ENCODE peak calls at places on chromosomes 6 and 20, in seven cellular contexts. U is colonic mucosa, S is endothelial cell, R is heart left ventricle, A is AG04450, T is uterus, P is Calu3. W is an unnamed sample.

GRCh38 chr6:134451529-134451928 is 133.6 kb upstream of the SGK1 start:
- DNase-seq in S (no peak), P (no peak), R (no peak), A (no peak), U (no peak), T (no peak), W (no peak)

GRCh38 chr6:155372256-155372655 is 58.0 kb upstream of the TFB1M start:
- DNase-seq in S (no peak), U (no peak), A (no peak), R (no peak), P (no peak), T (no peak), W (no peak)

GRCh38 chr6:113649276-113649675 is 207.9 kb upstream of the MARCKS start:
- DNase-seq in P (peak; percentile 22), T (no peak), A (no peak), S (no peak), R (no peak), U (no peak), W (no peak)

GRCh38 chr6:30750379-30750668 is 6.0 kb upstream of the IER3 start:
- DNase-seq in P (no peak), A (no peak), U (no peak), S (no peak), T (no peak), R (no peak), W (no peak)

GRCh38 chr6:104326173-104327001 is 533.3 kb downstream of the HACE1 start:
- DNase-seq in U (no peak), T (no peak), P (no peak), A (no peak), R (no peak), S (no peak), W (peak; percentile 75)

GRCh38 chr6:28732052-28732451 is 191.7 kb downstream of the TRIM27 start:
- DNase-seq in A (no peak), R (no peak), S (no peak), T (no peak), P (no peak), U (no peak), W (no peak)

GRCh38 chr6:139370047-139370706 is 4.3 kb downstream of the CITED2 start:
- DNase-seq in R (no peak), U (no peak), A (no peak), T (no peak), P (no peak), S (no peak), W (peak; percentile 69)

GRCh38 chr6:114863610-114864009 is 520.8 kb upstream of the HS3ST5 start:
- DNase-seq in S (no peak), P (no peak), U (no peak), A (no peak), T (no peak), R (no peak), W (no peak)

GRCh38 chr6:13614126-13614925 is 809 bp upstream of the NOL7 start:
- DNase-seq in U (peak; percentile 58), T (no peak), A (no peak), P (peak; percentile 45), S (peak; percentile 63), R (peak; percentile 75), W (no peak)

GRCh38 chr6:122014961-122015360 is 384.5 kb upstream of the HSF2 start:
- DNase-seq in P (no peak), U (no peak), A (peak; percentile 68), S (no peak), R (no peak), T (no peak), W (peak; percentile 34)

GRCh38 chr6:157269261-157269794 is 54.0 kb downstream of the TMEM242 start:
- DNase-seq in P (no peak), S (peak; percentile 36), A (no peak), U (peak; percentile 46), R (peak; percentile 90), T (peak; percentile 89), W (no peak)

GRCh38 chr20:63273635-63274380 is 1.2 kb downstream of the ARFGAP1 start:
- DNase-seq in S (no peak), A (peak; percentile 47), T (no peak), P (no peak), R (no peak), U (peak; percentile 22), W (no peak)

GRCh38 chr6:160520043-160520904 is 143.8 kb downstream of the LPA start:
- DNase-seq in T (peak; percentile 75), P (peak; percentile 86), S (peak; percentile 87), U (peak; percentile 86), A (peak; percentile 20), R (peak; percentile 87), W (peak; percentile 4)

GRCh38 chr6:47478233-47479155 is 905 bp downstream of the CD2AP start:
- DNase-seq in U (no peak), A (no peak), S (peak; percentile 49), T (no peak), R (no peak), P (no peak), W (no peak)

GRCh38 chr20:15339264-15339663 is 1001.9 kb upstream of the FLRT3 start:
- DNase-seq in P (no peak), S (no peak), R (no peak), A (no peak), U (no peak), T (no peak), W (no peak)

GRCh38 chr6:101650402-101651100 is 257.0 kb downstream of the GRIK2 start:
- DNase-seq in P (no peak), T (no peak), S (no peak), R (no peak), U (no peak), A (no peak), W (no peak)

DNA sequence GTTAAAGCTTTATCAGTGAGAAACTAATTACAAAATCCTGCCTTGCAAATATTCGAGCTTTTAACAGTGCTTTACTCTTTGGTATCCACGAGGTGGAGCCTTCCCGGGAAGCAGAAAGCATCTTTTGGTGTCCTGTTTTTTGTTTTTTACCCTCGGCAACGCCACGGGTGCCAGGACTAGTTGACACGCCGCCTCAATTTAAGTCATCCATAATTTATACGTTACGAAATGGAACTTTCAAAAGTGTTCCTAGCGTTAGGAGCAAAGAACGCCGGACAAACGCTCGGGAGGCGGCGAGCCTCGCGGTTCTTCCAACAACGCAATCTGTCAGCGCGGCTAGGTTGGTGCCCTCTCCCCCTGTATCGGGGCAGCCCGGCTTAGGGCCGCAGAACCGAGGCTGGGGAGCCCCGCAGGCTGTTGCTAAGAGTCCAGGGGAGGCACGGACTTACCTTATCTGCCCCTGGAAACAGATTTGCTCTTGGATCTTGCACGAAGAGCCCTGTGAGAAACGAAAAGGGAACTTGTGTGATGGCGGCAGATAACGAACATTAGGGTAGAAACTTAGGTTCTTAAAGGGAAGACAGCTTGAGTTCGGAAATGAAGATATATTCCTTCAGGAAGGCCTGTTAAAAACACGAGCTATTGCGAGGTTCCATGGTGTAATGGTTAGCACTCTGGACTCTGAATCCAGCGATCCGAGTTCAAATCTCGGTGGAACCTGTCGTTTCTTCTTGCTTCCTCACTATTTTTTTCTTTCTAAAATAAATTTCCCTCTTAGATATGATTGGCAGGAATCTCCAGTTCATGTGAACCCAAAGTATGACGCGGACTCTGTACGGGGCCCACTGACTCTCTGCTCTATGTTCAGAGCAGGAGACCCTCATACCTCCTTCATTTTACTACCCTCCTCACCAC is 46.2 kb upstream of the ZNF184 start:
- DNase-seq in R (peak; percentile 71), U (peak; percentile 72), S (peak; percentile 64), P (peak; percentile 72), T (peak; percentile 74), A (peak; percentile 79), W (peak; percentile 63)
- TF ChIP-seq CTCF in R (peak; percentile 57), U (peak; percentile 46), S (peak; percentile 73), P (peak; percentile 60), T (peak; percentile 78), A (peak; percentile 79), W (peak; percentile 77)

DNA sequence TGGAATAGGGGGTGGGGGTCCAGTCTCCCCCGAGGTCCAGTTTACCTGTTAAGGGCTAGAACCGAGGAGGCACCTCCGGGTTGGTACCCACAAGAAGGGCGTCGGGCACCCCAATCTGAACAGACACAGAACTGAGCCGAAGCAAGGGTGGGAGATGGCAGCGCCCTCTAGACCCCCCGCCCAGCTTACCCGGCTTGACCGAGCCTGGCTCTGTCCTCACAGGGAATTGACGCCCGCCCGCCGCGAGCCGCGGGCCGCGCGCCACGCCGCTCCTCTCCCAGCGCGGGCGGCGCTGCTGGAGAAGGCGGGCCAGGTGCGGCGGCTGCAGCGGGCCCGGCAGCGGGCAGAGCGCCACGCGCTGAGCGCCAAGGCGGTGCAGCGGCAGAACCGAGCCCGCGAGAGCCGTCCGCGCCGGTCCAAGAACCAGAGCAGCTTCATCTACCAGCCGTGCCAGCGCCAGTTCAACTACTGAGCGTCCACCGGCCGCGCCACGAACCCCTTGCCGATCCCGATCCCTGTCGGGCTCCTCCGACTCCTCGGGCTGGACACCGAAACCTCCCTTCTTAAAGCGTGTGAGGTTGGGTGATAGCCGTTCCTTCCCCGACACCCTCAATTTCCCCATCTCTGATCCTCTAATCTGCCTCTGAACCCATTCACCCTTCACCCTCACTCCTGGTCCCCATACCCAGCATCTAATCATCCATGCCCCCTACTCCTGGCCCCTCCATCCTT is 5.9 kb downstream of the TP53INP2 start:
- DNase-seq in R (peak; percentile 81), T (no peak), A (no peak), S (peak; percentile 40), P (peak; percentile 67), U (peak; percentile 77), W (no peak)
- TF ChIP-seq CTCF in R (no peak), T (peak; percentile 32), A (peak; percentile 36), S (no peak), P (peak; percentile 30), U (no peak), W (peak; percentile 55)

DNA sequence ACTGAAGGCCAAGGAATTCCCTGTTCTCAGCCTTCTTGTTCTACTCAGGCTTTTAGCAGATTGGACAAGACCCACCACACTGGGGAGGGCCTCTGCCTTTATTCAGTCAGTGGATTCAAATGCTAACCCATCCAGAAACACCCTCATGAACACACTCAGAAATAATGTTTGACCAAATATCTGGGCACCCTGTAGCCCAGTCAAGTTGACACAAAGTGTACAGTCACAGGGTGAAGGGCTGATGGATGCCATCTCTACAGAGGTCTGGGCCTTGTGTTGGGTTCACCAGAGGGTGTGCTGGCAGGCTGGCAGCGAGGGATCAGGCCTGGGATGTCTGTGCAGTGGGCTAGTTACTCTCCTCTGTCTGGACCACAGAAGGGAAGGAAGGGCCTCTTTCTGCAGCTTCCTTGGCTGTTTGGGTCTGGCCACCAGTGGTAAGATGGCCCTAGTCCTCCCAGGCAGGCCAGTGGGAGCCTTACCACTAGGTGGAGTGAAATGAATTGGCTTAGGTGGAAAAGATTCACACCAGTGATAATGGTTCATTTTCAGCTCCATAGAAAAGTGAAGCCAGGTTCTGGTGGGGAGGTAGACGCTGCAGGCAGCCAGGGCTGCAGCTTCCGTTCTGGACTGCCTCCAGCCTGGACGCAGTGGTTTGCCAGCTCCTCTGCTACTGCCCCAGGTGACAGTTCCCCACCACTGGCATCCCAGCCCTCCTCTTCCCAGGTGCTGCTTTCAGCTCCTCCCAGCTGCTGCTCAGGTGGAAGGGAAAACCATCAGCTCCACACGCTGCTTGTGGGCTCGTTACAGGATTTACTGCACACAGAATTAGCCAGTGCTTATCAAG is 9.2 kb downstream of the TUBB2A start:
- DNase-seq in R (no peak), P (no peak), U (no peak), T (no peak), S (no peak), A (no peak), W (no peak)
- TF ChIP-seq CTCF in R (no peak), P (no peak), U (no peak), T (no peak), S (no peak), A (no peak), W (no peak)

DNA sequence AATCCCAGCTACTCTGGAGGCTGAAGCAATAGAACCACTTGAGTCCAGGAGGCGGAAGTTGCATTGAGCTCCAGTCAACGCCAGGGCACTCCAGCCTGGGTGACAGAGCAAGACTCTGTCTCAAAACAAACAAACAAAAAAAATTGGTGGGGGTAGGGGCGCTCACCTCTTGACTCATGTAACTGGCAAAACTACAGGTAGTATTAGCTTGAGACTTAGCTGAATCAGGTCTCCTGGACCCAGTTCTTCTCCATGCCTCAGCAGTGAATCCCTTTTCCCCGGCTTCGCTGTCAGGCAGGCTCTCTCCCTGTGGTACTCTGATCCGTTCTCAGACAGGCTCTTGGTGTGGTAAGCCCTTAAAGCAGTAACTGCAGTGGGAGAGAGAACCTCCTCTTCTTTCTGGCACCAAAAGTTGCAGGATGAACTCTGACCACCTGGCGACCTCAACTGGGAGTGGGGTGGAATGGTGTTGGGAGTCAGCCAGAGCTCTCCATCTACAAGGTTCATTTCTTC is 12.9 kb downstream of the SLC9A8 start:
- DNase-seq in T (no peak), A (no peak), P (no peak), U (no peak), R (no peak), S (no peak), W (no peak)
- TF ChIP-seq CTCF in T (no peak), A (no peak), P (no peak), U (no peak), R (no peak), S (no peak), W (no peak)

W was measured in BJ.